ENCODE peak calls at places on chromosomes 13 and 19, in seven cellular contexts. J is SK-N-SH, Q is dorsolateral prefrontal cortex, G is tibial artery, A is H1, W is left ventricle myocardium inferior, Y is stomach. H is an unnamed sample.

GRCh38 chr13:77048592-77048991 is 21.6 kb upstream of the FBXL3 start:
- DNase-seq in J (no peak), Y (no peak), W (no peak), Q (no peak), G (no peak), A (peak), H (no peak)

GRCh38 chr13:110448230-110448629 is 113.3 kb downstream of the RAB20 start:
- DNase-seq in J (no peak), A (no peak), Q (no peak), G (peak), Y (no peak), W (no peak), H (no peak)

GRCh38 chr19:44808463-44809371 is at the start of gene BCAM:
- DNase-seq in G (peak), W (peak), Q (no peak), A (peak), Y (peak), J (peak), H (peak)

GRCh38 chr19:17242431-17243208 is 3.1 kb downstream of the NR2F6 start:
- DNase-seq in G (no peak), Y (no peak), W (no peak), J (no peak), A (no peak), Q (no peak), H (no peak)

GRCh38 chr19:54390942-54391577 is 24.2 kb upstream of the TTYH1 start:
- DNase-seq in G (no peak), A (peak), J (peak), Y (peak), Q (peak), W (no peak), H (peak)

GRCh38 chr13:26987614-26988013 is 184.0 kb downstream of the USP12 start:
- DNase-seq in Q (no peak), W (no peak), Y (no peak), A (no peak), J (no peak), G (no peak), H (no peak)

GRCh38 chr19:843180-843835 is 2.5 kb downstream of the PRTN3 start:
- DNase-seq in A (no peak), G (no peak), W (no peak), Y (peak), Q (no peak), J (peak), H (peak)

GRCh38 chr19:35357867-35358573 is at the start of gene FFAR3:
- DNase-seq in J (no peak), Y (peak), Q (peak), W (peak), A (peak), G (peak), H (no peak)

GRCh38 chr19:33580026-33580644 is 41.6 kb upstream of the CHST8 start:
- DNase-seq in G (no peak), W (no peak), J (no peak), Q (no peak), Y (peak), A (no peak), H (no peak)

GRCh38 chr19:2974342-2974932 is 2.9 kb upstream of the TLE6 start:
- DNase-seq in G (peak), Q (no peak), W (peak), J (no peak), Y (no peak), A (no peak), H (peak)

GRCh38 chr19:50639121-50640112 is at the start of gene SYT3:
- DNase-seq in J (peak), Y (peak), Q (peak), A (peak), G (no peak), W (peak), H (peak)

DNA sequence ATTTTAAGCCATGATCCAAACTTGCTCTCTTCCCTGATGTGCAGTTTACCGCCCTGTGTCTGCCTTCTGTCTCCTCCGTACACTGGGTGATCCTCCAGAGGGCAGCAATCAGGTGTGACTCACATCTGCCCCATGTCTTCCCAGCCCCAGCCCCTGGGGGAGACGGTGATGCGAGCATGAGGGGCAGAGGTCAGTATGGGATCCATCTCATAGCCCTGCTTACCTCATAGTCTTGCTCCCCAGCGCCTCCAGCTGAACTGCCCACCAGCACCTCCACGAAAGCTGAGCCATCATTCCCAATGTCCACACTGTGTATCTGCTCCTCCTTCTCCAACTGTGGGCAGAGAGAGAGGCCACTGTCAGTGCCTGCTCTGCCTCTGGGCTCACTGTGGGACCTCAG is 14.6 kb downstream of the XRCC1 start:
- DNase-seq in A (no peak), Y (no peak), W (no peak), Q (no peak), J (no peak), G (no peak), H (no peak)
- H3K4me3 ChIP-seq in A (no peak), Y (no peak), W (no peak), Q (no peak), J (no peak), G (no peak), H (no peak)

GRCh38 chr13:48493076-48493765 is 39.7 kb downstream of the RCBTB2 start:
- DNase-seq in A (no peak), J (no peak), G (no peak), Q (no peak), Y (no peak), W (no peak), H (no peak)
- H3K27ac ChIP-seq in A (no peak), J (no peak), G (no peak), Q (peak), Y (peak), W (peak), H (no peak)

GRCh38 chr13:49561064-49561410 is 24.3 kb downstream of the RCBTB1 start:
- DNase-seq in Q (no peak), G (no peak), A (no peak), Y (no peak), W (no peak), J (peak), H (peak)

GRCh38 chr13:49563513-49563912 is 21.8 kb downstream of the RCBTB1 start:
- DNase-seq in G (no peak), W (no peak), J (no peak), Q (no peak), A (no peak), Y (no peak), H (no peak)

GRCh38 chr13:49559006-49559405 is 26.4 kb downstream of the RCBTB1 start:
- DNase-seq in Y (no peak), G (no peak), J (no peak), W (no peak), A (no peak), Q (no peak), H (no peak)

DNA sequence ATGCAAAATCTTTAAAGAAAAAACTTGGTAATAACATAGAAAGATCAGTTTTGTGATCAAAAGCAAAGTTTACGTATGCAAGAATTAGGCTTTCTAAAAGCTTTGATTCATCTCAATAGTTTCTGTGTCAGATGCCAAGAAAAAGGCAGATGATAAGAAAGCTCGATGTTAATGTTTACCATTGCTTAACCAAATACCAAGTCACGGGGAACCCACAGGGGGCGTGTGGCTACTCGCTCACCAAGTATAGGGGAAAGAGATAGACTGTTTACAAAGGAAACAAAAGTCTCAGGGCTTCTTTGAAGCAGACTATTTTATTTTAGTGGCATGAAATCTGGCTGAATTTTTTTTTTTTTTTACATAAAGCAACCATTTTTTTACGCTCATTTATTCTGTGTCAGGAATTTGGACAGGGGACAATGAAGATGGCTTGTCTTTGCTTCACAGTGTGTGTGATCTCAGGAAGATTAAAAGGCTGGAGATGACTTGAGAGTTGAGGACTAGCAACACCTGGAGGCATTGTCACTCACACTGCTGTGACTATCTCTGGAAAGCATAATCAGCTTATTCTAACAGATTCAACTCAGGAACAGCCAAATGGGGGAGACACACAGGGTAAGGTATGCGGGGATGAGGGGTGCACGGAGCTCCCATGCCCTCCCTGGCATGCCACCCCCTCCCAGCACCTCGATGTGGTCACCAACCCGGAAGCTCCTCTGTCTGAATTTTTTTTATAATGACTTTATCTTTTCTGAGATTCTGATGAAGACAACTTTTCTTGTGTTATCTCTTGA is 24.9 kb downstream of the RCBTB1 start:
- DNase-seq in Q (no peak), W (no peak), A (no peak), G (no peak), Y (peak), J (no peak), H (peak)
- TF ChIP-seq CTCF in Q (peak), W (peak), A (peak), G (no peak), Y (no peak), J (no peak), H (no peak)

GRCh38 chr19:48810151-48810550 is 678 bp downstream of the BCAT2 start:
- DNase-seq in Q (no peak), Y (no peak), J (no peak), G (no peak), W (no peak), A (no peak), H (no peak)

GRCh38 chr19:48814895-48815294 is 4.1 kb upstream of the BCAT2 start:
- DNase-seq in G (no peak), Q (no peak), J (no peak), W (no peak), A (no peak), Y (no peak), H (no peak)

GRCh38 chr19:48815870-48816501 is 5.2 kb upstream of the BCAT2 start:
- DNase-seq in G (no peak), Y (peak), J (peak), W (no peak), Q (no peak), A (no peak), H (peak)

GRCh38 chr19:48813123-48813911 is 2.5 kb upstream of the BCAT2 start:
- DNase-seq in G (no peak), J (peak), Y (no peak), W (no peak), A (peak), Q (no peak), H (peak)

DNA sequence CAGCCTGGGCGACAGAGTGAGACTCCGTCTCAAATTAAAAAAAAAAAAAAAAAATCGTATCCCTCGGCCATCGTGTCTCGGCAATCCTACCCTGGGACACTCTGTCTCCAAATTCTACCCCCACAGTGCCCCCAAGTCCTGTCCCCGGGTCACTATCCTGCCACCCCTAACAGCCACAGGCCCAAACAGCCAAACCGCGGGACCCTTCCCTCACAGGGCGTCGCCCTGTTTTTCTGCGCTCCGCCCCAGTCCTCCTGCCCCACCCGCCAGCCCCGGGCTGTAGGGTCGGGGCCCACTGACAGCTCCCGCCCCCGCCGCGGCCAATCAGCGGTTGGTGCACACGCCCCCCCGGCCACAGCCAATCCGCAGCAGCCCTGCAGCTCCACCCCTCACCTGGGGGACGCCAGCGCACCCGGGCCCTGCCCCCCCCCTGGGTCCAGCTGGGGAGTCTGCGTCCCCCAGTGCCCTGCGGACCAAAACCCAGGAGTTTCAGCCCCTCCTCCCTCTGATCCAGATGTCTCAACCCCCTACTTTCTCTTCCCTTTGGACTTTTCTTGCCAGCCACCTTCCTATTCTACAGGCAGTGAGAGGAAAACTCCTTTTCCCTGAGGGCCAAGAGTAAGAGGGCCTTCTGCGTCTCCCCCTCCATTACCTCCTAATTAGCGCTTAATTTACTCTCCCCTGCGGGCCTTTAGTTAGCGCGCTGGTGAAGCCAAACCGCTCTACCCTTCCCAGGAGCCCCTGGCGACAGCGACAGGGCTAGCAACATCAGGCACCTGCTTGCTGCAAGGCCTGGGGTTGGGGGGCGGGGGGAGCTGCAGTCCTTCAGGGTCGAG is 1.5 kb upstream of the BCAT2 start:
- DNase-seq in Y (peak), G (peak), Q (peak), J (peak), A (peak), W (peak), H (peak)
- H3K4me3 ChIP-seq in Y (peak), G (peak), Q (peak), J (peak), A (peak), W (peak), H (no peak)

DNA sequence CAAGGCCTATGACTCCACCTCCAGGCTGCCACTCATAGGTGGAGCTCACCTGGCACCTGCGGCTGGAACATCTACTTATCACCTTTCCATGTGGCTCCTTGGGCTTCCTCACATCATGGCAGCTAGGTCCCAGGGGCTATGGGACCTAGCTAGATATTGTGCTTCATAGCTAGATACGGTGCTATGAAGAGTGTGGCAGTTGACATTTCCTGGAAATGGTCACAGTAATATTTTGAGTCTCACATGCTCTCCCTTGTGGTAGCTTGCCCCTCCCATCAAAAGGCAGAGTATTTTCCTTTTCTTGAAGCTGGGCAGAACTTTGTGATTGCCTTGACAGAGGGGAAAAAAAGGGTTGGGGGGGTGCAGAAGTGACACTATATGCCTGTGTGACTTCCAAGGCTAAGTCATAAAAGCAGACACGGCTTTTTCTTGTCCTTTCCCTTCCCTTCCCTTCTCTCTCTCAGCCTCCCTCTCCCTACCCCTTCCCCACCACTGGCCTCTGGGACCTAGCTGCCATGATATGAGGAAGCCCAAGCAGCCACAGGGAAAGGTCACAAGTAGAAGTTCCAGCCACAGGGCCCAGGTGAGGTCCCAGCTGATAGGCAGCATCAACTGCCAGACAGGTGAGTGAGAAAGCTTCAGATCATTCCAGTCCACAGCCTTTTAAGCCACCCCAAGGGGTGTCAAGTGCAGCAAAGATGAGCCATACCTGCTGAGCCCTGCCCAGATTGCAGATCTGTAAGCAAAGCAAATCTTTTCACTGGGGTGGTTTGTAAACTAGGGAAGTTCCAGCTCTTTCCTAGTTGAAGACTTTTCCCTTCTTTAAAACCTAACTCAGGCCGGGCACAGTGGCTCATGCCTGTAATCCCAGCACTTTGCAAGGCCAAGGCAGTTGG is 6.9 kb upstream of the HIF3A start:
- DNase-seq in Y (no peak), Q (no peak), A (no peak), G (no peak), W (no peak), J (no peak), H (no peak)
- H3K27ac ChIP-seq in Y (peak), Q (no peak), A (no peak), G (peak), W (peak), J (peak), H (no peak)

DNA sequence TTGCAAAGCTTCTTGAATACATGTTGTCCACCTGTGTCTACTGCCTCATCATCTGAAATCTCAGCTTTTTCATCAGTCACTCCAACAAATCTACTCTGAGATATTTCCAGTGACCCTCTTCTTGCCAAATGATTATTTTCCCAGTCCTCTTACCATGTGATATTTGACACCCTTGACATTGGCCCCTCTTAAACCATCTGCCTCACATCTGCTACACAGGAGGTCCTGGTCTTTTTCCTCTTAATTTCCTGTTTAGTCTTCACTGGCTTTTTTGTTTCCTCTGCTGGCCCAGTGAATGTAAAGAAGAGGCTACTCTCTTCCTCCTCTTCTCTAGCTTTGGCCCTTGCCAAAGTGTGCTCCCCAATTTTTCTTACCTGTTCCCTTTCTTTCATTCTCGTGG is 218.7 kb downstream of the DNAJC15 start:
- DNase-seq in J (no peak), Q (no peak), A (no peak), W (no peak), G (no peak), Y (no peak), H (no peak)
- TF ChIP-seq CTCF in J (no peak), Q (no peak), A (no peak), W (no peak), G (no peak), Y (no peak), H (no peak)

GRCh38 chr13:98541701-98542203 is 35.2 kb downstream of the STK24 start:
- DNase-seq in Q (no peak), G (no peak), W (no peak), J (peak), A (no peak), Y (no peak), H (no peak)

GRCh38 chr13:98542568-98543379 is 34.1 kb downstream of the STK24 start:
- DNase-seq in Y (no peak), W (no peak), J (no peak), Q (no peak), A (no peak), G (peak), H (no peak)

GRCh38 chr13:98543380-98544104 is 33.4 kb downstream of the STK24 start:
- DNase-seq in Y (no peak), J (no peak), A (no peak), W (no peak), Q (no peak), G (no peak), H (no peak)

GRCh38 chr13:98546402-98546801 is 30.5 kb downstream of the STK24 start:
- DNase-seq in Y (no peak), J (no peak), W (no peak), G (no peak), Q (no peak), A (no peak), H (peak)

GRCh38 chr13:98544105-98544710 is 32.7 kb downstream of the STK24 start:
- DNase-seq in J (no peak), G (no peak), Q (no peak), W (no peak), Y (no peak), A (no peak), H (no peak)
- H3K4me3 ChIP-seq in J (no peak), G (peak), Q (no peak), W (peak), Y (no peak), A (no peak), H (no peak)

DNA sequence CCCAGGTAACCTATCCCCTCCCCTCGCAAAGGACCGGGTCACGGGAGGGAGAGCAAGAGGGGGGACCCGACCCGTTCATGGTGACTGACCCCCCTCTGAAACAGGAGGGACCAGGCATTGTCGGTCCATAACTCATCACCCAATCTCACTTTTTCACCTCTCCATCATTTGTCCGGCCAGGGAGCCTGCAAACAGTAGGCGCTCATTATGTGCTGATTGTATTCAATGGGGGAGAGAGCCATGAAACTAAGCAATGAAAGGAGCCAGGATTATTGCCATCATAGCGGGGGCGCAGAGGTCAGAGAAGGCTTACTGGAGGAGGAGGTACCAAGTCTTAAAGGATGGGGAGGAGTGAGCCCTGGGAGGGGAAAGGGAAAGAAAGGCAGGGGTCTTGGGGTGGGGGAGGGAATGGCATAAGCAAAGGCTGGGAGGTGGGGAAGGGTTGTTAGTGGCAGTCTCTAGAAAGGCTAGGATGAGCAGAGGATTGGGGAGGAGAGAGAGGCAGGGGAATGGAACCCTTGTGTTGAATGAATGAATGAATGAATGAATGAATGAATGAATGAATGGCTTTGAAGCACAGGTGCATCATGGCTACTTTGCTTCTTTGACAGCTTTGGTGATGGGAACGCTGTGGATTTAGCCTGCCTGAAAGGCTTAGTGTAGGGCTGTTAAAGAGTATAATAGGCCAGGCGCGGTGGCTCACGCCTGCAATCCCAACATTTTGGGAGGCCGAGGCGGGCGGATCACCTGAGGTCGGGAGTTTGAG is 1.4 kb downstream of the SHFL start:
- DNase-seq in Q (no peak), A (no peak), G (no peak), J (no peak), W (no peak), Y (no peak), H (no peak)
- H3K27ac ChIP-seq in Q (no peak), A (no peak), G (peak), J (no peak), W (peak), Y (peak), H (no peak)

GRCh38 chr19:29084266-29084665 is 128.7 kb downstream of the UQCRFS1 start:
- DNase-seq in A (peak), Y (no peak), J (peak), W (no peak), G (no peak), Q (no peak), H (peak)
- TF ChIP-seq CTCF in A (peak), Y (no peak), J (peak), W (peak), G (no peak), Q (no peak), H (peak)